ENCODE peak calls at places on chromosomes 7 and 10, in seven cellular contexts. U is stimulated activated CD8-positive, alpha-beta memory T cell treated with anti-CD3 and anti-CD28 coated beads, Interleukin-15, amount 100 ng/mL, for 24 hours; V is A673; F is Caki2; M is left lung; E is RPMI7951; L is T-helper 9 cell. D is an unnamed sample.

GRCh38 chr7:124776153-124776552 is 10.6 kb upstream of the GPR37 start:
- DNase-seq in M (no peak), E (no peak), U (no peak), V (no peak), L (no peak), F (no peak), D (no peak)

GRCh38 chr10:23439452-23439919 is 611 bp downstream of the OTUD1 start:
- DNase-seq in U (peak), M (no peak), E (peak), V (no peak), L (no peak), F (peak), D (no peak)

GRCh38 chr7:123782071-123782798 is 33.4 kb upstream of the WASL start:
- DNase-seq in M (no peak), L (no peak), E (no peak), V (no peak), F (no peak), U (no peak), D (no peak)

GRCh38 chr7:101900103-101900502 is 82.7 kb downstream of the CUX1 start:
- DNase-seq in M (no peak), E (no peak), F (no peak), L (no peak), U (no peak), V (no peak), D (no peak)

GRCh38 chr10:70458329-70459060 is 17.0 kb upstream of the NODAL start:
- DNase-seq in M (peak), V (peak), U (no peak), E (peak), L (no peak), F (no peak), D (peak)

GRCh38 chr7:129569811-129570215 is 41.7 kb upstream of the NRF1 start:
- DNase-seq in U (no peak), E (peak), L (no peak), F (peak), M (no peak), V (no peak), D (peak)

GRCh38 chr7:67484244-67484751 is 487.7 kb downstream of the TYW1 start:
- DNase-seq in F (peak), V (peak), U (no peak), L (no peak), M (peak), E (peak), D (peak)

GRCh38 chr7:17535776-17536175 is 237.3 kb downstream of the AHR start:
- DNase-seq in M (no peak), F (no peak), V (peak), L (no peak), E (peak), U (no peak), D (peak)

GRCh38 chr10:5076615-5077014 is 17.6 kb upstream of the AKR1C3 start:
- DNase-seq in U (no peak), M (no peak), V (peak), F (no peak), L (no peak), E (no peak), D (no peak)

GRCh38 chr7:76133164-76133775 is 68.4 kb upstream of the SRRM3 start:
- DNase-seq in U (no peak), L (no peak), E (no peak), M (no peak), V (no peak), F (no peak), D (no peak)

GRCh38 chr10:34731885-34732701 is 83.0 kb downstream of the PARD3 start:
- DNase-seq in V (peak), U (no peak), L (no peak), E (peak), F (peak), M (no peak), D (peak)

GRCh38 chr10:108523016-108523415 is 1358.5 kb upstream of the SORCS1 start:
- DNase-seq in L (no peak), M (no peak), U (no peak), V (no peak), E (no peak), F (no peak), D (no peak)

GRCh38 chr7:12715372-12716133 is 28.1 kb downstream of the ARL4A start:
- DNase-seq in E (peak), M (peak), F (peak), U (no peak), V (peak), L (no peak), D (peak)

GRCh38 chr7:80014507-80014906 is 120.1 kb upstream of the GNAI1 start:
- DNase-seq in L (no peak), F (peak), M (no peak), U (no peak), E (peak), V (peak), D (peak)

GRCh38 chr10:30422981-30423654 is 10.9 kb upstream of the MAP3K8 start:
- DNase-seq in F (peak), V (peak), E (peak), M (peak), L (no peak), U (no peak), D (peak)

GRCh38 chr10:119006451-119007210 is 22.9 kb upstream of the NANOS1 start:
- DNase-seq in L (no peak), M (peak), E (peak), F (peak), V (peak), U (no peak), D (peak)

GRCh38 chr7:6482307-6482706 is 34.6 kb upstream of the DAGLB start:
- DNase-seq in F (no peak), V (no peak), M (no peak), U (no peak), E (no peak), L (no peak), D (no peak)

GRCh38 chr7:22348379-22348778 is 8.6 kb downstream of the RAPGEF5 start:
- DNase-seq in F (peak), V (no peak), M (no peak), U (no peak), L (no peak), E (peak), D (peak)

D was measured in amniotic epithelial cell.